ENCODE peak calls at places on chromosome 15, in nine cellular contexts. W is heart right ventricle, H is fibroblast of pulmonary artery, Q is Panc1, B is RWPE1, I is upper lobe of right lung, K is B cell, E is A549, Y is right lobe of liver. M is an unnamed sample.

GRCh38 chr15:76235186-76235826 is 76.0 kb downstream of the ETFA start:
- DNase-seq in W (no peak), H (peak), Q (peak), B (peak), I (no peak), K (no peak), E (peak), Y (no peak), M (peak)

GRCh38 chr15:34847598-34847997 is 52.2 kb upstream of the ACTC1 start:
- DNase-seq in W (no peak), H (peak), Q (no peak), B (no peak), I (no peak), K (no peak), E (no peak), Y (no peak), M (no peak)

GRCh38 chr15:89912145-89912673 is 543 bp downstream of the ARPIN start:
- DNase-seq in W (peak), H (peak), Q (no peak), B (peak), I (peak), K (no peak), E (peak), Y (peak), M (no peak)

GRCh38 chr15:52567886-52568568 is 803 bp downstream of the ARPP19 start:
- DNase-seq in W (peak), H (no peak), Q (no peak), B (peak), I (peak), K (peak), E (peak), Y (peak), M (peak)

GRCh38 chr15:62241135-62241770 is 76.2 kb upstream of the C2CD4B start:
- DNase-seq in W (no peak), H (no peak), Q (no peak), B (no peak), I (no peak), K (no peak), E (peak), Y (no peak), M (no peak)

GRCh38 chr15:76147906-76148553 is 88.2 kb downstream of the TMEM266 start:
- DNase-seq in W (no peak), H (peak), Q (peak), B (peak), I (peak), K (no peak), E (peak), Y (no peak), M (peak)

GRCh38 chr15:49926731-49927130 is 192.3 kb downstream of the ATP8B4 start:
- DNase-seq in W (no peak), H (no peak), Q (no peak), B (no peak), I (no peak), K (no peak), E (no peak), Y (no peak), M (no peak)

GRCh38 chr15:39299506-39300267 is 281.2 kb upstream of the THBS1 start:
- DNase-seq in W (no peak), H (no peak), Q (no peak), B (no peak), I (no peak), K (no peak), E (no peak), Y (no peak), M (no peak)

GRCh38 chr15:82999905-83000671 is 11.4 kb downstream of the C15orf40 start:
- DNase-seq in W (no peak), H (peak), Q (peak), B (peak), I (no peak), K (peak), E (peak), Y (no peak), M (peak)

GRCh38 chr15:82986442-82986780 is 401 bp downstream of the RAMAC start:
- DNase-seq in W (no peak), H (no peak), Q (no peak), B (no peak), I (no peak), K (no peak), E (no peak), Y (no peak), M (peak)

GRCh38 chr15:101053261-101053660 is 134.1 kb downstream of the LRRK1 start:
- DNase-seq in W (no peak), H (no peak), Q (no peak), B (no peak), I (peak), K (no peak), E (no peak), Y (peak), M (no peak)

GRCh38 chr15:35305906-35306305 is 220.8 kb upstream of the NANOGP8 start:
- DNase-seq in W (no peak), H (peak), Q (no peak), B (peak), I (no peak), K (no peak), E (peak), Y (no peak), M (no peak)

GRCh38 chr15:83890584-83890983 is 236.7 kb downstream of the ADAMTSL3 start:
- DNase-seq in W (peak), H (peak), Q (no peak), B (no peak), I (no peak), K (no peak), E (no peak), Y (no peak), M (no peak)

GRCh38 chr15:72967397-72967796 is 84.9 kb upstream of the NEO1 start:
- DNase-seq in W (no peak), H (no peak), Q (no peak), B (no peak), I (no peak), K (no peak), E (no peak), Y (no peak), M (no peak)

GRCh38 chr15:67998599-67999122 is 55.5 kb upstream of the PIAS1 start:
- DNase-seq in W (no peak), H (peak), Q (no peak), B (peak), I (no peak), K (no peak), E (peak), Y (no peak), M (no peak)

GRCh38 chr15:64337761-64338160 is 18.2 kb downstream of the CSNK1G1 start:
- DNase-seq in W (no peak), H (peak), Q (no peak), B (no peak), I (no peak), K (no peak), E (no peak), Y (no peak), M (no peak)

GRCh38 chr15:64017591-64018163 is 28.6 kb downstream of the DAPK2 start:
- DNase-seq in W (no peak), H (no peak), Q (no peak), B (no peak), I (no peak), K (no peak), E (no peak), Y (no peak), M (no peak)

GRCh38 chr15:67413770-67414429 is 107.0 kb upstream of the C15orf61 start:
- DNase-seq in W (no peak), H (peak), Q (no peak), B (no peak), I (no peak), K (no peak), E (peak), Y (no peak), M (no peak)

GRCh38 chr15:43517354-43518072 is at the start of gene MAP1A:
- DNase-seq in W (peak), H (peak), Q (no peak), B (no peak), I (peak), K (no peak), E (no peak), Y (no peak), M (no peak)

GRCh38 chr15:60966746-60967145 is 262.4 kb downstream of the RORA start:
- DNase-seq in W (no peak), H (no peak), Q (no peak), B (no peak), I (no peak), K (no peak), E (no peak), Y (no peak), M (no peak)

GRCh38 chr15:62989366-62990055 is 53.0 kb upstream of the TPM1 start:
- DNase-seq in W (no peak), H (peak), Q (no peak), B (no peak), I (no peak), K (no peak), E (no peak), Y (no peak), M (no peak)

GRCh38 chr15:58545307-58546065 is 113.7 kb downstream of the LIPC start:
- DNase-seq in W (no peak), H (no peak), Q (no peak), B (no peak), I (peak), K (no peak), E (no peak), Y (peak), M (no peak)

GRCh38 chr15:52164631-52165265 is 26.4 kb downstream of the GNB5 start:
- DNase-seq in W (no peak), H (no peak), Q (no peak), B (no peak), I (no peak), K (peak), E (no peak), Y (no peak), M (no peak)

GRCh38 chr15:70356919-70357318 is 259.2 kb upstream of the TLE3 start:
- DNase-seq in W (no peak), H (no peak), Q (no peak), B (no peak), I (peak), K (no peak), E (no peak), Y (no peak), M (no peak)

GRCh38 chr15:81297147-81297572 is 26.8 kb downstream of the STARD5 start:
- DNase-seq in W (no peak), H (peak), Q (no peak), B (peak), I (no peak), K (no peak), E (peak), Y (no peak), M (no peak)

GRCh38 chr15:29018406-29018805 is 132.6 kb downstream of the APBA2 start:
- DNase-seq in W (no peak), H (no peak), Q (no peak), B (peak), I (no peak), K (no peak), E (no peak), Y (no peak), M (no peak)

GRCh38 chr15:75171408-75171807 is 30.3 kb upstream of the C15orf39 start:
- DNase-seq in W (no peak), H (peak), Q (no peak), B (no peak), I (peak), K (no peak), E (no peak), Y (no peak), M (no peak)

GRCh38 chr15:39426552-39427532 is 154.0 kb upstream of the THBS1 start:
- DNase-seq in W (peak), H (peak), Q (no peak), B (no peak), I (peak), K (no peak), E (no peak), Y (no peak), M (peak)

GRCh38 chr15:51750942-51751686 is at the start of gene TMOD2:
- DNase-seq in W (peak), H (peak), Q (no peak), B (peak), I (peak), K (peak), E (peak), Y (peak), M (peak)

GRCh38 chr15:82062479-82062878 is 16.7 kb upstream of the MEX3B start:
- DNase-seq in W (no peak), H (no peak), Q (no peak), B (no peak), I (no peak), K (no peak), E (no peak), Y (no peak), M (no peak)

GRCh38 chr15:31277335-31278055 is 49.1 kb upstream of the KLF13 start:
- DNase-seq in W (no peak), H (no peak), Q (no peak), B (no peak), I (no peak), K (no peak), E (no peak), Y (peak), M (no peak)

GRCh38 chr15:29252231-29252630 is 17.4 kb downstream of the NSMCE3 start:
- DNase-seq in W (no peak), H (no peak), Q (no peak), B (no peak), I (no peak), K (no peak), E (no peak), Y (no peak), M (no peak)

GRCh38 chr15:84600331-84600686 is 500 bp upstream of the ZSCAN2 start:
- DNase-seq in W (peak), H (peak), Q (peak), B (peak), I (peak), K (peak), E (peak), Y (peak), M (peak)

GRCh38 chr15:36331531-36332275 is 247.7 kb upstream of the CDIN1 start:
- DNase-seq in W (no peak), H (peak), Q (no peak), B (no peak), I (no peak), K (no peak), E (no peak), Y (no peak), M (no peak)

GRCh38 chr15:77518458-77518857 is 97.8 kb downstream of the HMG20A start:
- DNase-seq in W (no peak), H (no peak), Q (no peak), B (no peak), I (peak), K (no peak), E (no peak), Y (no peak), M (no peak)

GRCh38 chr15:73370151-73370550 is 1.4 kb upstream of the HCN4 start:
- DNase-seq in W (no peak), H (no peak), Q (no peak), B (no peak), I (no peak), K (no peak), E (no peak), Y (no peak), M (no peak)

GRCh38 chr15:60720084-60720483 is 241.1 kb upstream of the ICE2 start:
- DNase-seq in W (no peak), H (no peak), Q (no peak), B (no peak), I (no peak), K (no peak), E (no peak), Y (no peak), M (peak)

GRCh38 chr15:82177291-82178010 is 85.1 kb downstream of the EFL1 start:
- DNase-seq in W (no peak), H (peak), Q (no peak), B (no peak), I (no peak), K (no peak), E (no peak), Y (no peak), M (no peak)

GRCh38 chr15:94417464-94418293 is 186.3 kb downstream of the MCTP2 start:
- DNase-seq in W (peak), H (no peak), Q (no peak), B (no peak), I (no peak), K (no peak), E (no peak), Y (no peak), M (no peak)

GRCh38 chr15:94411279-94411678 is 179.9 kb downstream of the MCTP2 start:
- DNase-seq in W (no peak), H (no peak), Q (no peak), B (no peak), I (no peak), K (no peak), E (no peak), Y (no peak), M (no peak)

GRCh38 chr15:94414921-94415320 is 183.6 kb downstream of the MCTP2 start:
- DNase-seq in W (no peak), H (no peak), Q (no peak), B (no peak), I (no peak), K (no peak), E (no peak), Y (no peak), M (no peak)

GRCh38 chr15:94416829-94417228 is 185.5 kb downstream of the MCTP2 start:
- DNase-seq in W (no peak), H (no peak), Q (no peak), B (no peak), I (no peak), K (no peak), E (no peak), Y (no peak), M (no peak)

GRCh38 chr15:94412979-94413741 is 181.8 kb downstream of the MCTP2 start:
- DNase-seq in W (no peak), H (peak), Q (peak), B (peak), I (no peak), K (peak), E (peak), Y (no peak), M (peak)
- TF ChIP-seq CTCF in W (peak), H (peak), Q (peak), B (peak), I (peak), K (peak), E (peak), Y (peak), M (peak)

GRCh38 chr15:92611995-92612745 is 43.4 kb downstream of the FAM174B start:
- DNase-seq in W (no peak), H (no peak), Q (no peak), B (no peak), I (no peak), K (no peak), E (peak), Y (no peak), M (peak)
- TF ChIP-seq CTCF in W (no peak), H (no peak), Q (no peak), B (no peak), I (no peak), K (no peak), E (peak), Y (peak), M (peak)

GRCh38 chr15:92570391-92570790 is 85.2 kb downstream of the FAM174B start:
- DNase-seq in W (no peak), H (no peak), Q (no peak), B (no peak), I (no peak), K (no peak), E (no peak), Y (no peak), M (no peak)

GRCh38 chr15:92569778-92570177 is 85.8 kb downstream of the FAM174B start:
- DNase-seq in W (no peak), H (no peak), Q (no peak), B (no peak), I (no peak), K (no peak), E (no peak), Y (no peak), M (no peak)

GRCh38 chr15:92561754-92562153 is 93.8 kb downstream of the FAM174B start:
- DNase-seq in W (no peak), H (no peak), Q (no peak), B (no peak), I (no peak), K (no peak), E (no peak), Y (no peak), M (no peak)

GRCh38 chr15:92565351-92566125 is 90.0 kb downstream of the FAM174B start:
- DNase-seq in W (no peak), H (no peak), Q (no peak), B (no peak), I (no peak), K (no peak), E (no peak), Y (no peak), M (no peak)
- TF ChIP-seq CTCF in W (no peak), H (no peak), Q (no peak), B (no peak), I (no peak), K (no peak), E (no peak), Y (no peak), M (no peak)

DNA sequence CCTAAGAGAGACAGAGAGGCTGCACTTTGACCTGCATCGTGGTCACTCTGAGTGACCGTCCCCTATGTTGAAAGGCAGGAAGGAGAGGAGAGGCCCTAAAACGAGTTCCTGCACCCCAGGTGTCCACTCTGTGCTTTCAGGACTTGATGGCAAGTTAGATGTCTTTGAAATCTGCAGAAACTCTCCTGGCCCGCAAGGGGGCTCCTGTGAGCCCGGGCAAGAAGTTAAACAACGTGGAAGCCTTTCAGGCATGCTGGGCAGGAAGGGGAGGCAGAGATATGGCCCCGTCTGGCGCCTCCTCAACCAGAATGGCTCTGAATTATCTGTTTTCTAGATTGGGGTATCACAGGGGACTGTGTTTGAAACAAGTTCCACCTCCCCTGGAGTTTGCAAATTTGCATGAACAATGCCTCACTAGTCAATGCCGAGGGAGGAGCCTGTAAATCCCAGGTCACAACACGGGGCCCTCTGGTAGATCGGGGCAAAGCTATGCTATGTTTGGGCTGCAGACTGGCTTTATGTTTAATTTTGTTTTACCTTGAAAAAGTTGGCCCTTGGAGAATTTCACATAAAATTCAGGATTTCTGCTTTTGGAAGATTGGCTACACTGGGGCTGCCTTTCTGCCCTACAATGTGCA is 9.8 kb downstream of the CTXND1 start:
- DNase-seq in W (no peak), H (peak), Q (no peak), B (no peak), I (no peak), K (no peak), E (peak), Y (peak), M (peak)
- TF ChIP-seq CTCF in W (peak), H (peak), Q (peak), B (no peak), I (peak), K (peak), E (peak), Y (peak), M (peak)

GRCh38 chr15:69160976-69161877 is 792 bp downstream of the GLCE start:
- DNase-seq in W (peak), H (peak), Q (no peak), B (peak), I (peak), K (no peak), E (peak), Y (peak), M (peak)
- TF ChIP-seq CTCF in W (no peak), H (peak), Q (peak), B (peak), I (peak), K (no peak), E (peak), Y (no peak), M (no peak)

DNA sequence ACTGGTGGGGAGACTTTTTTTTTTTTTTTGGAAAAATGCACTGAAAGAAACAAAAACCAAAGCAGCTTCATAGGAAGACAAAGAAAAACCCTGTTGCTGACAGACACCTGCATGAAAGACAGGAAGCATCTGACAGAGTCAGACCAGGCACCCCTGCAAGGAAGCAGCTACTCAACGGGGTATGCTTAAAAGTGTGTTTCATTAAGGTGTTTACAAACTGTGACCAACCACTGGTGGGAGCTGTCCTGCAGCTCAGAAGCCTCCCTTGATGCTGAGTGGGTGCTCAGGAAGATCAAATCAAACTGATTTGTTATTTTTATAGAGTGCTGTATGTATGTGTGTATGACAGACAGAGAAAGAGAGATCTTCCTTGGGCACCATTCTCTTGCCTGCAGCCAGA is 34.7 kb upstream of the AGBL1 start:
- DNase-seq in W (no peak), H (no peak), Q (no peak), B (no peak), I (no peak), K (no peak), E (no peak), Y (no peak), M (no peak)
- TF ChIP-seq CTCF in W (no peak), H (no peak), Q (peak), B (no peak), I (no peak), K (no peak), E (no peak), Y (no peak), M (no peak)

GRCh38 chr15:96350884-96351639 is 20.6 kb downstream of the NR2F2 start:
- DNase-seq in W (no peak), H (no peak), Q (no peak), B (no peak), I (no peak), K (no peak), E (no peak), Y (no peak), M (no peak)

GRCh38 chr15:96350321-96350720 is 19.8 kb downstream of the NR2F2 start:
- DNase-seq in W (no peak), H (no peak), Q (no peak), B (no peak), I (no peak), K (no peak), E (no peak), Y (no peak), M (no peak)

GRCh38 chr15:96353378-96353930 is 23.0 kb downstream of the NR2F2 start:
- DNase-seq in W (no peak), H (no peak), Q (no peak), B (no peak), I (no peak), K (no peak), E (no peak), Y (no peak), M (no peak)

GRCh38 chr15:96352594-96353377 is 22.3 kb downstream of the NR2F2 start:
- DNase-seq in W (no peak), H (peak), Q (no peak), B (no peak), I (no peak), K (no peak), E (no peak), Y (no peak), M (no peak)

GRCh38 chr15:96351801-96352593 is 21.5 kb downstream of the NR2F2 start:
- DNase-seq in W (no peak), H (no peak), Q (no peak), B (no peak), I (no peak), K (no peak), E (no peak), Y (peak), M (no peak)
- TF ChIP-seq CTCF in W (no peak), H (no peak), Q (no peak), B (no peak), I (no peak), K (no peak), E (no peak), Y (no peak), M (no peak)